ENCODE peak calls at places on chromosome 14, in seven cellular contexts. One of them, this sample, is unnamed.
A peak's percentile ranks its signal among the peaks of the same experiment; 100 is the strongest.

GRCh38 chr14:28407931-28408330 is 358.7 kb upstream of the FOXG1 start:
- DNase-seq in activated CD8-positive, alpha-beta memory T cell treated with anti-CD3 and anti-CD28 coated beads, Interleukin-2, amount 50 U/mL, for 48 hours: no peak
- DNase-seq in anterior cingulate cortex: no peak
- DNase-seq in A673: no peak
- DNase-seq in WERI-Rb-1: no peak
- DNase-seq in activated CD4-positive, alpha-beta T cell treated with anti-CD3 and anti-CD28 coated beads for 48 hours: no peak
- DNase-seq in CD8-positive, alpha-beta T cell: no peak
- DNase-seq in this sample: no peak

GRCh38 chr14:90368946-90369721 is 27.7 kb upstream of the CALM1 start:
- DNase-seq in activated CD8-positive, alpha-beta memory T cell treated with anti-CD3 and anti-CD28 coated beads, Interleukin-2, amount 50 U/mL, for 48 hours: no peak
- DNase-seq in anterior cingulate cortex: peak; percentile 7
- DNase-seq in A673: no peak
- DNase-seq in WERI-Rb-1: no peak
- DNase-seq in activated CD4-positive, alpha-beta T cell treated with anti-CD3 and anti-CD28 coated beads for 48 hours: no peak
- DNase-seq in CD8-positive, alpha-beta T cell: no peak
- DNase-seq in this sample: peak; percentile 13

GRCh38 chr14:23364604-23365352 is at the start of gene EFS:
- DNase-seq in activated CD8-positive, alpha-beta memory T cell treated with anti-CD3 and anti-CD28 coated beads, Interleukin-2, amount 50 U/mL, for 48 hours: no peak
- DNase-seq in anterior cingulate cortex: peak; percentile 21
- DNase-seq in A673: peak; percentile 14
- DNase-seq in WERI-Rb-1: peak; percentile 43
- DNase-seq in activated CD4-positive, alpha-beta T cell treated with anti-CD3 and anti-CD28 coated beads for 48 hours: no peak
- DNase-seq in CD8-positive, alpha-beta T cell: no peak
- DNase-seq in this sample: no peak

GRCh38 chr14:85934886-85935254 is 404.9 kb downstream of the FLRT2 start:
- DNase-seq in activated CD8-positive, alpha-beta memory T cell treated with anti-CD3 and anti-CD28 coated beads, Interleukin-2, amount 50 U/mL, for 48 hours: no peak
- DNase-seq in anterior cingulate cortex: no peak
- DNase-seq in A673: no peak
- DNase-seq in WERI-Rb-1: no peak
- DNase-seq in activated CD4-positive, alpha-beta T cell treated with anti-CD3 and anti-CD28 coated beads for 48 hours: no peak
- DNase-seq in CD8-positive, alpha-beta T cell: no peak
- DNase-seq in this sample: no peak

GRCh38 chr14:26593377-26593776 is 4.5 kb downstream of the NOVA1 start:
- DNase-seq in activated CD8-positive, alpha-beta memory T cell treated with anti-CD3 and anti-CD28 coated beads, Interleukin-2, amount 50 U/mL, for 48 hours: no peak
- DNase-seq in anterior cingulate cortex: no peak
- DNase-seq in A673: no peak
- DNase-seq in WERI-Rb-1: no peak
- DNase-seq in activated CD4-positive, alpha-beta T cell treated with anti-CD3 and anti-CD28 coated beads for 48 hours: no peak
- DNase-seq in CD8-positive, alpha-beta T cell: no peak
- DNase-seq in this sample: no peak

GRCh38 chr14:34867199-34867598 is 8.0 kb downstream of the BAZ1A start:
- DNase-seq in activated CD8-positive, alpha-beta memory T cell treated with anti-CD3 and anti-CD28 coated beads, Interleukin-2, amount 50 U/mL, for 48 hours: no peak
- DNase-seq in anterior cingulate cortex: no peak
- DNase-seq in A673: no peak
- DNase-seq in WERI-Rb-1: no peak
- DNase-seq in activated CD4-positive, alpha-beta T cell treated with anti-CD3 and anti-CD28 coated beads for 48 hours: no peak
- DNase-seq in CD8-positive, alpha-beta T cell: no peak
- DNase-seq in this sample: no peak

GRCh38 chr14:77859934-77860570 is 60.1 kb downstream of the ADCK1 start:
- DNase-seq in activated CD8-positive, alpha-beta memory T cell treated with anti-CD3 and anti-CD28 coated beads, Interleukin-2, amount 50 U/mL, for 48 hours: no peak
- DNase-seq in anterior cingulate cortex: no peak
- DNase-seq in A673: no peak
- DNase-seq in WERI-Rb-1: no peak
- DNase-seq in activated CD4-positive, alpha-beta T cell treated with anti-CD3 and anti-CD28 coated beads for 48 hours: no peak
- DNase-seq in CD8-positive, alpha-beta T cell: no peak
- DNase-seq in this sample: no peak

GRCh38 chr14:95313707-95314106 is 6.0 kb downstream of the CLMN start:
- DNase-seq in activated CD8-positive, alpha-beta memory T cell treated with anti-CD3 and anti-CD28 coated beads, Interleukin-2, amount 50 U/mL, for 48 hours: no peak
- DNase-seq in anterior cingulate cortex: peak; percentile 57
- DNase-seq in A673: no peak
- DNase-seq in WERI-Rb-1: no peak
- DNase-seq in activated CD4-positive, alpha-beta T cell treated with anti-CD3 and anti-CD28 coated beads for 48 hours: no peak
- DNase-seq in CD8-positive, alpha-beta T cell: no peak
- DNase-seq in this sample: no peak

GRCh38 chr14:102034301-102034700 is 52.5 kb downstream of the HSP90AA1 start:
- DNase-seq in activated CD8-positive, alpha-beta memory T cell treated with anti-CD3 and anti-CD28 coated beads, Interleukin-2, amount 50 U/mL, for 48 hours: no peak
- DNase-seq in anterior cingulate cortex: no peak
- DNase-seq in A673: no peak
- DNase-seq in WERI-Rb-1: no peak
- DNase-seq in activated CD4-positive, alpha-beta T cell treated with anti-CD3 and anti-CD28 coated beads for 48 hours: no peak
- DNase-seq in CD8-positive, alpha-beta T cell: no peak
- DNase-seq in this sample: no peak

GRCh38 chr14:88729159-88729558 is 63.6 kb downstream of the EML5 start:
- DNase-seq in activated CD8-positive, alpha-beta memory T cell treated with anti-CD3 and anti-CD28 coated beads, Interleukin-2, amount 50 U/mL, for 48 hours: no peak
- DNase-seq in anterior cingulate cortex: no peak
- DNase-seq in A673: no peak
- DNase-seq in WERI-Rb-1: no peak
- DNase-seq in activated CD4-positive, alpha-beta T cell treated with anti-CD3 and anti-CD28 coated beads for 48 hours: no peak
- DNase-seq in CD8-positive, alpha-beta T cell: no peak
- DNase-seq in this sample: no peak